ENCODE peak calls at places on chromosomes 5 and 9, in six cellular contexts. R is adipocyte; C is stimulated activated CD4-positive, alpha-beta T cell treated with anti-CD3 and anti-CD28 coated beads, Interleukin-15, amount 100 ng/mL, for 1 hour; M is A549; S is NCI-H510A; I is left cardiac atrium. Z is an unnamed sample.

GRCh38 chr9:88280816-88281382 is 107.3 kb upstream of the SPIN1 start:
- DNase-seq in S (no peak), C (no peak), M (no peak), I (no peak), R (no peak), Z (peak)

GRCh38 chr9:70551391-70551790 is 136.9 kb upstream of the KLF9 start:
- DNase-seq in C (no peak), S (no peak), M (no peak), R (no peak), I (no peak), Z (no peak)

GRCh38 chr9:110049699-110050450 is 158.1 kb downstream of the C9orf152 start:
- DNase-seq in I (peak), S (peak), C (no peak), M (no peak), R (peak), Z (peak)

GRCh38 chr9:78932849-78933627 is 636.1 kb downstream of the PSAT1 start:
- DNase-seq in M (peak), I (no peak), S (no peak), R (no peak), C (no peak), Z (no peak)

GRCh38 chr5:105034335-105034734 is 1471.7 kb upstream of the NUDT12 start:
- DNase-seq in M (no peak), I (no peak), C (no peak), R (peak), S (no peak), Z (no peak)

GRCh38 chr9:69412741-69413150 is 87.7 kb downstream of the ENTREP1 start:
- DNase-seq in R (peak), C (no peak), I (peak), S (peak), M (peak), Z (peak)

GRCh38 chr5:38598994-38599611 is 42.7 kb upstream of the LIFR start:
- DNase-seq in M (peak), S (no peak), I (no peak), C (no peak), R (peak), Z (no peak)

GRCh38 chr9:136300016-136300415 is 3.9 kb downstream of the CCDC187 start:
- DNase-seq in R (no peak), C (no peak), S (no peak), M (no peak), I (no peak), Z (no peak)

GRCh38 chr9:99118782-99119466 is 14.0 kb downstream of the TGFBR1 start:
- DNase-seq in S (no peak), M (no peak), C (peak), R (no peak), I (no peak), Z (no peak)

GRCh38 chr9:121508415-121508814 is 8.8 kb upstream of the GGTA1 start:
- DNase-seq in C (no peak), R (no peak), I (no peak), S (no peak), M (no peak), Z (peak)

GRCh38 chr9:2216591-2216990 is 201.4 kb downstream of the SMARCA2 start:
- DNase-seq in M (no peak), I (no peak), C (no peak), S (no peak), R (peak), Z (no peak)

GRCh38 chr9:7316967-7317366 is 482.6 kb downstream of the DMAC1 start:
- DNase-seq in I (no peak), C (no peak), R (no peak), M (no peak), S (no peak), Z (peak)

GRCh38 chr5:111928501-111928900 is 171.5 kb upstream of the NREP start:
- DNase-seq in I (no peak), R (no peak), M (no peak), C (no peak), S (no peak), Z (no peak)

GRCh38 chr5:148398698-148399121 is 15.0 kb downstream of the FBXO38 start:
- DNase-seq in S (no peak), I (no peak), C (no peak), R (no peak), M (no peak), Z (peak)

GRCh38 chr5:100424017-100424416 is 111.2 kb upstream of the FAM174A start:
- DNase-seq in M (no peak), I (no peak), R (no peak), C (no peak), S (no peak), Z (no peak)

GRCh38 chr9:134661299-134661698 is 19.7 kb downstream of the COL5A1 start:
- DNase-seq in R (peak), I (no peak), S (no peak), M (no peak), C (no peak), Z (no peak)

GRCh38 chr9:113957778-113958430 is 81.8 kb downstream of the ZNF618 start:
- DNase-seq in S (no peak), M (peak), C (no peak), R (peak), I (no peak), Z (no peak)

GRCh38 chr9:129714393-129715051 is 38.3 kb downstream of the PTGES start:
- DNase-seq in R (peak), M (no peak), S (no peak), I (no peak), C (no peak), Z (no peak)

GRCh38 chr5:54160329-54160728 is 150.0 kb downstream of the ARL15 start:
- DNase-seq in M (no peak), R (no peak), C (no peak), I (no peak), S (no peak), Z (no peak)

GRCh38 chr5:13328316-13328715 is 616.2 kb downstream of the DNAH5 start:
- DNase-seq in C (no peak), R (no peak), M (no peak), I (no peak), S (no peak), Z (no peak)

GRCh38 chr5:168347368-168347767 is 55.9 kb downstream of the WWC1 start:
- DNase-seq in R (no peak), I (no peak), M (no peak), C (no peak), S (no peak), Z (no peak)

GRCh38 chr5:150604010-150604409 is 36.5 kb upstream of the SYNPO start:
- DNase-seq in I (peak), C (no peak), R (no peak), S (no peak), M (no peak), Z (no peak)

GRCh38 chr5:122629278-122629677 is 145.6 kb upstream of the SNX2 start:
- DNase-seq in M (no peak), R (no peak), I (no peak), C (no peak), S (no peak), Z (no peak)

GRCh38 chr5:462051-462481 is 19.1 kb downstream of the EXOC3 start:
- DNase-seq in S (no peak), C (no peak), I (peak), M (no peak), R (no peak), Z (no peak)

GRCh38 chr5:72308853-72309191 is 11.2 kb downstream of the MRPS27 start:
- DNase-seq in S (no peak), M (no peak), C (no peak), I (no peak), R (no peak), Z (no peak)

GRCh38 chr9:106761493-106761892 is 101.5 kb upstream of the ZNF462 start:
- DNase-seq in S (no peak), M (no peak), I (no peak), R (no peak), C (no peak), Z (no peak)

GRCh38 chr9:33239922-33240321 is at the start of gene SPINK4:
- DNase-seq in M (no peak), R (no peak), S (no peak), I (no peak), C (no peak), Z (no peak)

GRCh38 chr9:115649991-115650472 is 503.6 kb upstream of the PAPPA start:
- DNase-seq in I (peak), R (no peak), S (no peak), C (no peak), M (no peak), Z (no peak)

GRCh38 chr9:36051317-36051716 is 14.6 kb downstream of the RECK start:
- DNase-seq in S (no peak), M (no peak), I (no peak), R (no peak), C (no peak), Z (no peak)

GRCh38 chr9:93600504-93600903 is 24.1 kb downstream of the PHF2 start:
- DNase-seq in M (no peak), I (no peak), R (no peak), C (no peak), S (peak), Z (peak)

GRCh38 chr5:37825334-37825915 is 14.4 kb downstream of the GDNF start:
- DNase-seq in R (no peak), M (no peak), I (no peak), S (no peak), C (no peak), Z (peak)

GRCh38 chr5:44051591-44051990 is 337.6 kb downstream of the FGF10 start:
- DNase-seq in M (no peak), R (no peak), I (no peak), C (no peak), S (no peak), Z (no peak)

GRCh38 chr5:148267972-148268371 is 622 bp upstream of the SPINK13 start:
- DNase-seq in S (no peak), C (no peak), M (no peak), R (no peak), I (no peak), Z (no peak)

GRCh38 chr5:135335031-135335828 is 63.8 kb downstream of the MACROH2A1 start:
- DNase-seq in M (no peak), R (no peak), I (no peak), C (no peak), S (no peak), Z (no peak)

GRCh38 chr9:130857864-130858730 is 23.0 kb downstream of the ABL1 start:
- DNase-seq in M (no peak), I (peak), R (peak), C (no peak), S (no peak), Z (no peak)

GRCh38 chr5:121174351-121174750 is 677.3 kb upstream of the FTMT start:
- DNase-seq in C (no peak), S (no peak), R (peak), M (no peak), I (no peak), Z (no peak)

GRCh38 chr9:15132107-15132506 is 174.9 kb downstream of the TTC39B start:
- DNase-seq in R (no peak), I (no peak), C (no peak), M (no peak), S (no peak), Z (no peak)